ENCODE peak calls at places on chromosomes 2 and 18, in four cellular contexts. One of them, this sample, is unnamed.

GRCh38 chr2:168465594-168465993 is 9.5 kb downstream of the CERS6 start:
- DNase-seq in CD8-positive, alpha-beta T cell: no peak
- DNase-seq in CD8-positive, alpha-beta memory T cell: no peak
- DNase-seq in SJSA1: no peak
- DNase-seq in this sample: no peak

GRCh38 chr18:5463390-5463789 is 80.4 kb downstream of the EPB41L3 start:
- DNase-seq in CD8-positive, alpha-beta memory T cell: no peak
- DNase-seq in CD8-positive, alpha-beta T cell: no peak
- DNase-seq in SJSA1: no peak
- DNase-seq in this sample: peak

GRCh38 chr18:3616744-3617143 is 166.8 kb downstream of the TGIF1 start:
- DNase-seq in CD8-positive, alpha-beta T cell: no peak
- DNase-seq in CD8-positive, alpha-beta memory T cell: no peak
- DNase-seq in SJSA1: no peak
- DNase-seq in this sample: no peak

GRCh38 chr2:69993708-69994107 is 32.3 kb upstream of the ASPRV1 start:
- DNase-seq in CD8-positive, alpha-beta memory T cell: no peak
- DNase-seq in CD8-positive, alpha-beta T cell: no peak
- DNase-seq in SJSA1: no peak
- DNase-seq in this sample: no peak

GRCh38 chr2:219289195-219289536 is 10.0 kb downstream of the DNAJB2 start:
- DNase-seq in CD8-positive, alpha-beta T cell: no peak
- DNase-seq in CD8-positive, alpha-beta memory T cell: no peak
- DNase-seq in SJSA1: no peak
- DNase-seq in this sample: no peak

GRCh38 chr2:40281021-40281940 is 170.6 kb downstream of the SLC8A1 start:
- DNase-seq in CD8-positive, alpha-beta T cell: no peak
- DNase-seq in SJSA1: peak
- DNase-seq in CD8-positive, alpha-beta memory T cell: no peak
- DNase-seq in this sample: peak

GRCh38 chr18:70422061-70422965 is 133.5 kb downstream of the SOCS6 start:
- DNase-seq in CD8-positive, alpha-beta memory T cell: no peak
- DNase-seq in CD8-positive, alpha-beta T cell: no peak
- DNase-seq in SJSA1: peak
- DNase-seq in this sample: peak

GRCh38 chr18:29849145-29849544 is 1193.4 kb downstream of the DSC3 start:
- DNase-seq in CD8-positive, alpha-beta T cell: no peak
- DNase-seq in SJSA1: no peak
- DNase-seq in CD8-positive, alpha-beta memory T cell: no peak
- DNase-seq in this sample: no peak

GRCh38 chr2:136028001-136028400 is 42.6 kb upstream of the DARS1 start:
- DNase-seq in CD8-positive, alpha-beta T cell: no peak
- DNase-seq in SJSA1: no peak
- DNase-seq in CD8-positive, alpha-beta memory T cell: no peak
- DNase-seq in this sample: no peak

GRCh38 chr2:181953773-181954537 is 31.7 kb upstream of the PPP1R1C start:
- DNase-seq in SJSA1: no peak
- DNase-seq in CD8-positive, alpha-beta T cell: peak
- DNase-seq in CD8-positive, alpha-beta memory T cell: peak
- DNase-seq in this sample: no peak

GRCh38 chr18:9810994-9811393 is 74.8 kb upstream of the TXNDC2 start:
- DNase-seq in SJSA1: no peak
- DNase-seq in CD8-positive, alpha-beta memory T cell: no peak
- DNase-seq in CD8-positive, alpha-beta T cell: no peak
- DNase-seq in this sample: no peak

GRCh38 chr18:9811978-9812377 is 73.8 kb upstream of the TXNDC2 start:
- DNase-seq in CD8-positive, alpha-beta T cell: no peak
- DNase-seq in SJSA1: no peak
- DNase-seq in CD8-positive, alpha-beta memory T cell: no peak
- DNase-seq in this sample: no peak

GRCh38 chr18:9817725-9818422 is 67.9 kb upstream of the TXNDC2 start:
- DNase-seq in CD8-positive, alpha-beta T cell: no peak
- DNase-seq in SJSA1: no peak
- DNase-seq in CD8-positive, alpha-beta memory T cell: no peak
- DNase-seq in this sample: no peak

GRCh38 chr18:9817286-9817685 is 68.5 kb upstream of the TXNDC2 start:
- DNase-seq in SJSA1: no peak
- DNase-seq in CD8-positive, alpha-beta T cell: no peak
- DNase-seq in CD8-positive, alpha-beta memory T cell: no peak
- DNase-seq in this sample: no peak

DNA sequence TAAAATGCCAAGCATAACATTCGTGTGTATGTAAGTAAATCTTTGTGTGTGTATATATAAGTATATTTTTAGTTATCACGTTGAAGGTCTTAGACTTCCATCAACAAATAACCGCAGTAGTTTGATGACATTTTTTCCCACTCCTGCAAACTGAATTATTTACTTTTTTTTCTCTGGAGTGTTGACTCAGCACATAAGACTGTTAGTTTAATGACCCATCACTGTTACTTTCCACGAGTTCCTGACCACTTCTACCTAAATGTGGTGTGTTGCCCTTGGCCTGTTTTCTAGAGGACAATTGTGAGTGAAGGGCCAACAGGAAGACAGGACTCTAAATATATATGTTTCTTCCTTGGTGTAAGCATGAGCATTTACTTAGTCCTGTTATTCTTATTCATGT is 71.3 kb upstream of the TXNDC2 start:
- DNase-seq in SJSA1: peak
- DNase-seq in CD8-positive, alpha-beta memory T cell: no peak
- DNase-seq in CD8-positive, alpha-beta T cell: no peak
- DNase-seq in this sample: peak
- H3K27ac ChIP-seq in SJSA1: peak
- H3K27ac ChIP-seq in CD8-positive, alpha-beta memory T cell: no peak
- H3K27ac ChIP-seq in CD8-positive, alpha-beta T cell: no peak
- H3K27ac ChIP-seq in this sample: no peak

GRCh38 chr2:100317634-100318033 is 4.7 kb downstream of the LONRF2 start:
- DNase-seq in CD8-positive, alpha-beta T cell: no peak
- DNase-seq in CD8-positive, alpha-beta memory T cell: no peak
- DNase-seq in SJSA1: no peak
- DNase-seq in this sample: no peak

GRCh38 chr2:100321881-100322820 is at the start of gene LONRF2:
- DNase-seq in CD8-positive, alpha-beta T cell: no peak
- DNase-seq in SJSA1: no peak
- DNase-seq in CD8-positive, alpha-beta memory T cell: no peak
- DNase-seq in this sample: no peak

GRCh38 chr2:100321181-100321880 is 970 bp downstream of the LONRF2 start:
- DNase-seq in CD8-positive, alpha-beta T cell: no peak
- DNase-seq in CD8-positive, alpha-beta memory T cell: no peak
- DNase-seq in SJSA1: no peak
- DNase-seq in this sample: no peak

DNA sequence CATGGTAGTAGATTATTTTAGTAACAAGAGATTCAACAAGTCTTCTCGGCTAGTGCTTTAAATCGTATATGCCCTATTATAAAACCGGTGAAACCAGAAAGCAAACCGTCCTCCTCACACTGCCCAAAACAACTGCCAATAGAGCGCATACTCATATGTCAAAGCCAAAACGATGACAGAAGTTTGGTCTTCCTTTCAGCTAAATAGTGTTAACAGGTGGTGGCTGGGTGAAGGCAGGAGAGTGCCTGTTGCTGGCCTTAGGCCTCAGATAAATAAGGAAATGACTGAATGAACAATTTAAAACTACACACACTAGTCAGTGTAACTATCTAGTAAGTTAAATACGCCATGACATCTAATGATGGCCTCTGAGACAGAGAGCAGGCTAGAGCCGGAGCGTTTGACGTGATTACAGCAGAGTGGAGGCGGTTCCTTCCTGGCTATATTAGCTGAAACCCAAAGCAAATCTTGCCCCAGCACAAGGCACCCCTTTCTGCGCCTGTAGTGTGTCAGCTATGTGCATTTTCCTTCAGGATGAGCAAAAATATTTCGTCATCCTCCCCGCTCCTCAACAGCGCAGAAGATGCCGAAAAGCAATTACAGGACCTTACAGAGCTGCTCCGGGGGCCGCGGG is 1.6 kb downstream of the LONRF2 start:
- DNase-seq in CD8-positive, alpha-beta T cell: no peak
- DNase-seq in CD8-positive, alpha-beta memory T cell: no peak
- DNase-seq in SJSA1: no peak
- DNase-seq in this sample: no peak
- H3K4me3 ChIP-seq in CD8-positive, alpha-beta T cell: no peak
- H3K4me3 ChIP-seq in CD8-positive, alpha-beta memory T cell: no peak
- H3K4me3 ChIP-seq in SJSA1: no peak
- H3K4me3 ChIP-seq in this sample: peak

GRCh38 chr2:152411154-152411553 is 76.2 kb downstream of the FMNL2 start:
- DNase-seq in CD8-positive, alpha-beta T cell: no peak
- DNase-seq in CD8-positive, alpha-beta memory T cell: no peak
- DNase-seq in SJSA1: no peak
- DNase-seq in this sample: no peak
- H3K27ac ChIP-seq in CD8-positive, alpha-beta T cell: no peak
- H3K27ac ChIP-seq in CD8-positive, alpha-beta memory T cell: no peak
- H3K27ac ChIP-seq in SJSA1: no peak
- H3K27ac ChIP-seq in this sample: no peak

GRCh38 chr2:189177441-189177840 is 2.1 kb downstream of the COL5A2 start:
- DNase-seq in CD8-positive, alpha-beta T cell: no peak
- DNase-seq in SJSA1: no peak
- DNase-seq in CD8-positive, alpha-beta memory T cell: no peak
- DNase-seq in this sample: no peak

GRCh38 chr2:189178007-189178406 is 1.6 kb downstream of the COL5A2 start:
- DNase-seq in CD8-positive, alpha-beta T cell: no peak
- DNase-seq in SJSA1: no peak
- DNase-seq in CD8-positive, alpha-beta memory T cell: no peak
- DNase-seq in this sample: no peak

GRCh38 chr2:189178726-189179606 is 595 bp downstream of the COL5A2 start:
- DNase-seq in SJSA1: peak
- DNase-seq in CD8-positive, alpha-beta T cell: no peak
- DNase-seq in CD8-positive, alpha-beta memory T cell: no peak
- DNase-seq in this sample: peak

GRCh38 chr2:189181706-189182105 is 2.1 kb upstream of the COL5A2 start:
- DNase-seq in SJSA1: no peak
- DNase-seq in CD8-positive, alpha-beta memory T cell: no peak
- DNase-seq in CD8-positive, alpha-beta T cell: no peak
- DNase-seq in this sample: no peak

DNA sequence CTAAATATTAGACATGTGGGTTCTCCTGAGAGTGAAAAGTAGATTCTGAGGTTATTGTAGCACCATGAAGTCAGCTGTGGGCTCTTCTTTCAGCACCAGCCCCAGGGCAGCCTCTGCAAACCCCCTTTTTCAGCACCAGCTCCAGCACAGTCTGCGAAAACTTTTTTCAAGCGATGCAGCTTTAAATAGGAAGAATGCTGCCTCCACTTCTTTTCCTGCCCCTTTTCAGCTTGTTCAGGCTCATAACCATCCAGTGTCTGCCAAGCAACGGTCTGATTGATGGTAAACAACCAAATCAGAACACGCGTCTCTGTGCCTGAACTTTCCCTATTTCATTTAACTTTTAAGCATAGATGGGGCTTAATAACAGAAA is at the start of gene COL5A2:
- DNase-seq in SJSA1: peak
- DNase-seq in CD8-positive, alpha-beta T cell: no peak
- DNase-seq in CD8-positive, alpha-beta memory T cell: no peak
- DNase-seq in this sample: peak
- H3K4me3 ChIP-seq in SJSA1: peak
- H3K4me3 ChIP-seq in CD8-positive, alpha-beta T cell: no peak
- H3K4me3 ChIP-seq in CD8-positive, alpha-beta memory T cell: no peak
- H3K4me3 ChIP-seq in this sample: peak

GRCh38 chr2:85796046-85796548 is 42.3 kb downstream of the ATOH8 start:
- DNase-seq in SJSA1: no peak
- DNase-seq in CD8-positive, alpha-beta memory T cell: no peak
- DNase-seq in CD8-positive, alpha-beta T cell: no peak
- DNase-seq in this sample: no peak

GRCh38 chr2:85795331-85796045 is 41.7 kb downstream of the ATOH8 start:
- DNase-seq in CD8-positive, alpha-beta T cell: no peak
- DNase-seq in SJSA1: no peak
- DNase-seq in CD8-positive, alpha-beta memory T cell: no peak
- DNase-seq in this sample: no peak

GRCh38 chr2:85797959-85798358 is 44.2 kb downstream of the ATOH8 start:
- DNase-seq in CD8-positive, alpha-beta T cell: no peak
- DNase-seq in CD8-positive, alpha-beta memory T cell: no peak
- DNase-seq in SJSA1: no peak
- DNase-seq in this sample: no peak

GRCh38 chr2:85797263-85797660 is 43.5 kb downstream of the ATOH8 start:
- DNase-seq in CD8-positive, alpha-beta T cell: no peak
- DNase-seq in SJSA1: no peak
- DNase-seq in CD8-positive, alpha-beta memory T cell: no peak
- DNase-seq in this sample: no peak

DNA sequence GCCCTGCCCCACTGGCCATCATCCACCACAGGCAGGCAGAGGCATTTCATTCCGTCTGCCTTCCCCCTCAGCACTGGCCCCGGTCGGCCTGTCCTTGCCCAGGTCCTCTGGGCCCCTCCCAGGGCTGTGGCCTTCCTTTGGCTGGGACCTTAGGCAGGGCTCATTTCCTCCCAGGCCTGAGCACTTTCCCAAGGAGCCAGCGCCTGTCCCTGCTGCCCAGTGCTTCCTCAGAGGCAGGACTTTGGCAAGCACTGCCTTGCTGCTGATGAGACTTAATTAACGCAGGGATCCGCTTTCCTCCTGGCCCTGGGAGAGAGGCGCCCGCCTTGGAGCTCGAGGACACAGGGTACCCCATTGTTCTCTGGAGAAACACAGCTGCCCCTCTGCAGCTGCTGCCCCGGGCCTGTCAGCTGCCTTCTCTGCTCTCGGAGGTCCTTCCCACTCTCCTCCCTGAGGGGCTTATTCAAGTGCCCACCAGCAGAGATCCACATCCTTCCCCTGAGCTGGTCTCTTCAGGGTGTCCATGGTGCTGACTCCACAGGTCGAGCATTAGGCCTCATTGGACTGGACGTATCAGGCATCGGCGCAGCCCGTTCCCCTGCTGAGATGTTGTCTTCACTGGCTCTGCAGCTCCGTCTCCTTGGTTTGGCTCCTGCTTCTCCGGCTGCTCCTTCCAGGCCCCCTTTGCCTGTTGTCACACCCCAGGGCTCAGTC is 42.9 kb downstream of the ATOH8 start:
- DNase-seq in CD8-positive, alpha-beta memory T cell: no peak
- DNase-seq in CD8-positive, alpha-beta T cell: no peak
- DNase-seq in SJSA1: no peak
- DNase-seq in this sample: no peak
- H3K27ac ChIP-seq in CD8-positive, alpha-beta memory T cell: no peak
- H3K27ac ChIP-seq in CD8-positive, alpha-beta T cell: no peak
- H3K27ac ChIP-seq in SJSA1: peak
- H3K27ac ChIP-seq in this sample: no peak

DNA sequence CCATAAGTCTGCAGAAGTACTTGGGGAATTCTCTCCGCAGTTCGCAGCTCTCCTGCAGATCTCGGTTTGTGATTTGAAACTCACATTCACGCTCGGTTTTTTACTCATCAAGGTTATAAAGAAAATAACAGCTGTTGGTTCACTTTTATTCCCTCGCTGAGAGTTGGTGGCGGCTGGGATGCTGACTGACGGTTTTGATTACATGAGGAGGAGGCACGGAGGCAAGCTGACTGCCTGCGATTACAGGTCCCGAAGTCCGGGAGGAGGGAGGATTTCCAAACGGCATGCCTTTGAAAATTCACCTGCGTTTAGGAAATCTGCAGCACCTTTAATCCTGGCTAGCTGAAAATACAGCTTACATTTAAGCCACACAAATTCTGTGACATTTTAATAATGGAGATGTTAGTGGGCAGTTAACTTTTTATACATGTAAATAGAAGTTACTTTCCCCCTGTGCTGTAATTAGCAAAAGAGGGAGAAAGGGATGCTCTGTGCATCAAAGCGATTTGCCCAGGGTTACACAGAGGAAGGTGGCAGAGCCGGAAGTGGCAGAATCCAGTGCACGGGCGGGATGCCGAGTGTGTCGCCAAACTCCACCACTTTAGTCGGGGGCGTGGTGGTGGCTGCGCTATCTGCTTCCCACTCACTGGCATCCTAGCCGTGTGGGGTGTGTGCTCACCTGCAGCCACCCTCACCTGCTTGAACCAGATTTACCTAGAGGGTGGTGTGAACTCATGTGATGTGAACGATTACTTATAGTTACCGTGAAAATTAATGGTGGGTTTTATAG is 14.7 kb downstream of the AGAP1 start:
- DNase-seq in SJSA1: no peak
- DNase-seq in CD8-positive, alpha-beta memory T cell: no peak
- DNase-seq in CD8-positive, alpha-beta T cell: no peak
- DNase-seq in this sample: no peak
- H3K4me3 ChIP-seq in SJSA1: no peak
- H3K4me3 ChIP-seq in CD8-positive, alpha-beta memory T cell: no peak
- H3K4me3 ChIP-seq in CD8-positive, alpha-beta T cell: no peak
- H3K4me3 ChIP-seq in this sample: no peak

This sample was measured in AG04450.